ENCODE peak calls at places on chromosome 12, in four cellular contexts. M, D, Y and J are unnamed samples.

GRCh38 chr12:114676142-114676741 is 7.7 kb downstream of the TBX3 start:
- DNase-seq in M (no peak), D (no peak), Y (no peak), J (peak)

GRCh38 chr12:7832059-7832696 is 40.5 kb downstream of the SLC2A14 start:
- DNase-seq in M (peak), D (peak), Y (no peak), J (peak)

GRCh38 chr12:104720346-104721064 is 237.6 kb downstream of the SLC41A2 start:
- DNase-seq in M (no peak), D (no peak), Y (no peak), J (no peak)

GRCh38 chr12:94621662-94622359 is 28.5 kb downstream of the TMCC3 start:
- DNase-seq in M (no peak), D (no peak), Y (peak), J (no peak)

GRCh38 chr12:20280515-20280914 is 87.8 kb upstream of the PDE3A start:
- DNase-seq in M (no peak), D (no peak), Y (no peak), J (no peak)

GRCh38 chr12:105204916-105205315 is 31.1 kb downstream of the APPL2 start:
- DNase-seq in M (no peak), D (no peak), Y (no peak), J (no peak)

GRCh38 chr12:29700761-29701481 is 82.8 kb downstream of the TMTC1 start:
- DNase-seq in M (no peak), D (no peak), Y (no peak), J (no peak)

GRCh38 chr12:67618303-67618702 is 30.2 kb upstream of the DYRK2 start:
- DNase-seq in M (no peak), D (no peak), Y (no peak), J (no peak)

GRCh38 chr12:3034067-3034750 is 43.0 kb upstream of the TSPAN9 start:
- DNase-seq in M (peak), D (peak), Y (no peak), J (peak)

GRCh38 chr12:32145096-32145495 is 38.4 kb downstream of the BICD1 start:
- DNase-seq in M (no peak), D (no peak), Y (no peak), J (no peak)

GRCh38 chr12:23535441-23535840 is 414.0 kb downstream of the SOX5 start:
- DNase-seq in M (no peak), D (no peak), Y (no peak), J (no peak)

GRCh38 chr12:82803201-82803600 is 116.5 kb downstream of the TMTC2 start:
- DNase-seq in M (no peak), D (no peak), Y (no peak), J (no peak)

GRCh38 chr12:80053048-80053790 is 46.1 kb upstream of the OTOGL start:
- DNase-seq in M (no peak), D (no peak), Y (no peak), J (no peak)

GRCh38 chr12:113912761-113913295 is 53.3 kb downstream of the RBM19 start:
- DNase-seq in M (peak), D (peak), Y (no peak), J (peak)

GRCh38 chr12:6532927-6533652 is 1.2 kb upstream of the GAPDH start:
- DNase-seq in M (peak), D (peak), Y (no peak), J (peak)

GRCh38 chr12:68495666-68496065 is 115.0 kb upstream of the RAP1B start:
- DNase-seq in M (no peak), D (no peak), Y (no peak), J (no peak)

GRCh38 chr12:71797506-71797905 is 42.1 kb upstream of the TBC1D15 start:
- DNase-seq in M (no peak), D (no peak), Y (no peak), J (no peak)

GRCh38 chr12:80129895-80130535 is 30.7 kb downstream of the OTOGL start:
- DNase-seq in M (no peak), D (no peak), Y (no peak), J (no peak)

GRCh38 chr12:81598205-81598604 is 160.9 kb downstream of the PPFIA2 start:
- DNase-seq in M (no peak), D (no peak), Y (no peak), J (no peak)

GRCh38 chr12:106062693-106063092 is 76.1 kb downstream of the NUAK1 start:
- DNase-seq in M (no peak), D (no peak), Y (no peak), J (no peak)

GRCh38 chr12:111597731-111598636 is 1.1 kb downstream of the ATXN2 start:
- DNase-seq in M (peak), D (no peak), Y (no peak), J (peak)

DNA sequence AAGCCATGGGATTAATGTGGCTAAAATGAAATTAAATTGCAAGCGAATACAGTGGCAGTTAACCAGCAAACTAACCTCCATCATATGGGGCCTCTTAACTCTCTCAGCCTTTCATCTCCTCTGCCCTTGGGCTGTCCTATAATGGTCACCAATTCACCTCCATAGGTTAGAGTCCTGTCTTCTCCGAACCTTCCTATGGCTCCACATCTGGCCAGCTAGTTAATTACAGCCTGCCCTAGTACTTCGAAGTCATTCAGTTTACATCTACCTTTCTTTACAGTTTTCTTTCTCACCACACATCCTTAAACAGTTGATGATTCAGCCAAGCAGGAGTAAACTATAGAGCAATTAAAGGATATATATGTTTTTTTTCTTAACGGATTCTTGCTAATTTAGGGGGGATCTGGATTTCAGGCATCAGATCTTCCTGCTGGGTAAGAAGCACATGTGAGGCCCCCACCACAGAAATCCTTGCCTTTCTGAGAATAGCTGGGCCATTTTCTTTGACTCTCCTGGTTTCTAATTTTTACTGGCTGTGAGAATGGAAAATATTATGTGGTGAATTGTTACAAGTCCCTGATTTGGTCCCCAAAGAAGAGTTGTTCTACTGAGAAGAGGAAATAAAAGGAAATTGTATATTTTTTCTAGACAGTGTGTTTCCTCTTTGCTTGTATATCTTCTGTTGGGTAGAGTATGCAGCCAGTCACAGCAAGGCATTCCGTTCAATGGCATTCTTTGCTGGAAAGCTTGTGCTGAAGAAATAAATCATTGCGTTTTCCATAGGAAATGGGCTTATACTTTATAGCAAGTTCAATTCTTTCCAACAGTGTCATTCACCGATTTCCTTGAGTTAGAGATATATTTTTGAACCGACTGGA is 16.7 kb downstream of the HMGA2 start:
- DNase-seq in M (no peak), D (no peak), Y (no peak), J (peak)
- TF ChIP-seq CTCF in M (no peak), D (no peak), Y (no peak), J (peak)

GRCh38 chr12:90965204-90965603 is 10.2 kb upstream of the CCER1 start:
- DNase-seq in M (no peak), D (no peak), Y (no peak), J (no peak)

GRCh38 chr12:90974286-90974685 is 19.3 kb upstream of the CCER1 start:
- DNase-seq in M (peak), D (no peak), Y (no peak), J (no peak)

GRCh38 chr12:90969851-90970250 is 14.9 kb upstream of the CCER1 start:
- DNase-seq in M (no peak), D (no peak), Y (no peak), J (no peak)

GRCh38 chr12:90970911-90971310 is 15.9 kb upstream of the CCER1 start:
- DNase-seq in M (no peak), D (no peak), Y (no peak), J (no peak)

DNA sequence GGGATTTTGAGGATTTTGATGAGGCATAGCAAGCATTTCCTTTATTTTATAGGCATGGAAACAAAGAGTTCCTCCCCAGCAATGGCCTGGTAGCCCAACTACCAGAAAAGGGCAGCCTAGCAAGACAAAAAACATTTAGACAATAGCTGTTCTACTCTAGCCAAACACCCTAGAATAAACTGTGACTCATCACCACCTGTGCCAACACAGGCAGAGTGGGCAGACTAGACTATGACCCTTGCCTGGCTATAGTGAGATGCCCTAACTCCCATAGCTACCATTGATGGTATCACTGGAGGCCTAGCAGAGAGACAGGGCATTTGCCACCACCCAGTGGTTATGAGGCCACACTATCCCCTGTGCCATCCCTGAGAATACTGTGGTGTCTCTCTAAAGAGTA is 15.5 kb upstream of the CCER1 start:
- DNase-seq in M (peak), D (no peak), Y (no peak), J (no peak)
- TF ChIP-seq JUNB in M (no peak), D (no peak), Y (no peak), J (no peak)

GRCh38 chr12:131092911-131093901 is 139.5 kb downstream of the ADGRD1 start:
- DNase-seq in M (no peak), D (no peak), Y (peak), J (no peak)

GRCh38 chr12:131096681-131097181 is 143.0 kb downstream of the ADGRD1 start:
- DNase-seq in M (no peak), D (no peak), Y (no peak), J (no peak)

GRCh38 chr12:131093971-131094830 is 140.5 kb downstream of the ADGRD1 start:
- DNase-seq in M (no peak), D (no peak), Y (no peak), J (no peak)

GRCh38 chr12:131095826-131096680 is 142.3 kb downstream of the ADGRD1 start:
- DNase-seq in M (no peak), D (no peak), Y (no peak), J (no peak)

DNA sequence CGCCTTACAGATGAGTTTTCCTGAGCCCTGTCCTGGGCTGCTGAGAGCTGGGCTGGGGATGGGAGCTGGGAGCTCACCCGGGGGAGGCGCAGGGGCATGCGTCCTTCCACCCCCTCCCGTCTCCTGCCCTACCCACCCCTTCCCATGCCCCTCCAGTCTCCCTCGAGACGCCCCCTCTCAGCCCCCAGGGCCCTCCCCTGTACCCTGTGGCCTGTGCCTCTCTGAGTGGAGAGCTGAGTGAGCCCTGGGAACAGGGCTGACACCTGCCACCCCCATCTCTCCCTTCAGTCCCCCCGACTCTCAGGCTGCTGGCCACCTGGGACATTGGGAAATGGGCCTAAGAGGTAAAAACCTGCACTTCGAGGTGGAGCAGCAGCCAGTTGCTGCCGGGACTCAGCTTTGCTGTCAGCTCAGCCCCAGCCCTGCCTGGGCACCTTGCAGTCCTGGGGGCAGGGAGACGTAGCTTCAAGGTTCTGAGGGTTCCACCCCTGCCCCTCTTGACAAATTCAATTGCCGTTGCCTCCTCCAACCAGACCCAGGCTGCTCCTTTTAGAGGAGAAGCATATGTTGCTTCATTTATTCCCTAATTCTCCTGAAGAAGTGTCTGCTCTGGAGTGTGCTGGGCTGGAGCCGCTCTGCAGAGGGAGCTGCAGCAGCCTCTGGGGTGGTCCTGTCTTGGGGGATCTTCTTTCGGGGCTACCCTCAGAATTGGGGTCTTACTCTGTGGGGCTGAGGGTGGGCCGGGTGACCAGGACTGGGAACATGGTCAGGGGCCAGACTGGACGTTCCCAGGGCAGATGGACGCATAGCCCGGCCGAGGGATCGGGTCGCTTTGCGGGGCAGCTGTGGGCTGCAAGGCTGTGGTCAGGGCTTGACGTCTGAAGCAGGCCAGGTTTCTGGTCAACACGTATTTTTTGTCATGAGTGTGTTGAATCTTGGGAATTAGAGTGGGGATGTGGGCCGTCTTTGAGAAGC is 141.4 kb downstream of the ADGRD1 start:
- DNase-seq in M (no peak), D (no peak), Y (no peak), J (no peak)
- TF ChIP-seq REST in M (no peak), D (no peak), Y (no peak), J (no peak)

DNA sequence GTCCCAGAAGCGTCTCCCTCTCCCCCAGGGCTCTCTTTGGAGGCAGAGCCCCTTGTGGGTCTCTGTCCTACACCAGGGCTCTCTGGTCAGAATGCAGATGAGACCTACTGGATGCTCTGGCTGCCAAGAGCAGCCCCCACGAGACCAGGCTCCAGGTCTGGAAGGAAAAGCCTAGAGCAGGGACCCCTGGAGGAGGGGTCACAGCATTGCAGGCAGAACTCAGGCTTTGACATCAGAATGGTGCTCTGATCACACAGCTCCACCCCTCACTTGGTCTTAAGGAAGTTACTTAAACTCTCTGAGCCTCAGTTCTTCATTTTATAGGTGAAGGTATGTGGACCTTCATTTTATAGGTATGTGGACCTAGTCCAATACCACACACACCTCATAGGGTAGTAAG is 83.1 kb downstream of the ARL6IP4 start:
- DNase-seq in M (peak), D (peak), Y (no peak), J (peak)
- TF ChIP-seq CTCF in M (no peak), D (peak), Y (no peak), J (peak)

DNA sequence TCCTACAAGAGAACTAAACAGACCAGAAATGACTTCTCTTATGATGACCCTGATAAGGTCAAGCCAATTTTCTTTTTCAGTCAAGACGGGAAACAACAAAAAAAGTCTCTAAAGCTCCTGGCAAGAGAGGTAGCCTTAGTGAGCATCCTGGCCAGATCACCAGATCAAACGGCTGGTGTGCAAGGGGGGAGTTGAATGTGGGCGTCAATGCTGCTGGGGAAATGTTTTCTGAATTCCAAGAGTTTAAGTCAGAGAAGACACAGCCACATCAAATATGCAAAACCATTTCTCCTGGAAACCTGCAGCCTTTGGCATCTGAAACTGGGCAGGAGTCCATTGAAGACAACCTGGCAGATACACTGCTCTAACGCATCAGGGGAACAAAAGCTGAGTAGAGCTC is 16.0 kb upstream of the SELPLG start:
- DNase-seq in M (peak), D (no peak), Y (no peak), J (no peak)
- TF ChIP-seq JUNB in M (no peak), D (no peak), Y (no peak), J (no peak)